ENCODE peak calls at places on chromosome 10, in four cellular contexts. N is PC-3, B is GM23248, V is OCI-LY7. K is an unnamed sample.

GRCh38 chr10:115706482-115707076 is 566.4 kb downstream of the GFRA1 start:
- DNase-seq in N (peak; percentile 35), B (peak; percentile 56), V (peak; percentile 16), K (peak; percentile 12)

GRCh38 chr10:119726291-119727261 is 726 bp downstream of the INPP5F start:
- DNase-seq in N (no peak), B (no peak), V (no peak), K (no peak)

GRCh38 chr10:3926675-3927525 is 141.9 kb upstream of the KLF6 start:
- DNase-seq in N (no peak), B (no peak), V (no peak), K (no peak)

GRCh38 chr10:27157150-27157549 is 2.0 kb downstream of the MASTL start:
- DNase-seq in N (no peak), B (peak; percentile 15), V (no peak), K (no peak)

GRCh38 chr10:106830466-106830865 is 334.0 kb downstream of the SORCS1 start:
- DNase-seq in N (no peak), B (no peak), V (no peak), K (no peak)

GRCh38 chr10:4527281-4527960 is 298.6 kb upstream of the AKR1E2 start:
- DNase-seq in N (peak; percentile 20), B (peak; percentile 71), V (no peak), K (no peak)

GRCh38 chr10:16720812-16721211 is 96.4 kb downstream of the RSU1 start:
- DNase-seq in N (no peak), B (no peak), V (no peak), K (no peak)

GRCh38 chr10:47423476-47423875 is 39.4 kb upstream of the ZNF488 start:
- DNase-seq in N (peak; percentile 67), B (peak; percentile 59), V (no peak), K (no peak)

GRCh38 chr10:116690356-116691078 is 51.8 kb downstream of the HSPA12A start:
- DNase-seq in N (peak; percentile 4), B (no peak), V (no peak), K (no peak)

GRCh38 chr10:114565066-114565465 is 93.0 kb downstream of the ABLIM1 start:
- DNase-seq in N (peak; percentile 27), B (peak; percentile 57), V (no peak), K (no peak)

GRCh38 chr10:80415734-80416281 is 7.5 kb downstream of the PRXL2A start:
- DNase-seq in N (no peak), B (no peak), V (no peak), K (no peak)
- H3K9me2 ChIP-seq in N (no peaks in the 10 kb centered on the region), B (no peaks in the 10 kb centered on the region), V (no peaks in the 10 kb centered on the region), K (no peaks in the 10 kb centered on the region)

DNA sequence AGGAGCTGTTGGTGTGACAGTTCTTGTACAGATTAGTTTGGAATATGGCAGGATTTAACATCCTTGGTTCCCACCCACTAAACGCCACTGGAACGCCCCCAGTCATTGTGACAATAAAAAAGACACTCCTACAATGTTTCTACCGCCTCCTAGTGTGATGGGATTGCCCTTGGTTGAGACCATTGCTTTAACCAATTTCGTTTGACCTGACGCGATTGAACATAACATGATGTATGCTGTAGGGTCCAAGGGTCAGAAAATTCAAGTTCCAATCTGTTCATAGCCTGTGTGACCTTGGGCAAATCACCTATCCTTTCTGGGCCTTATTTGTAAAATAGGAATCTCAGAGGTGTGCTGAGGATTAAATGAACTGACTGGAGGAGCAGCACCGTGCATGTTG is 12.5 kb downstream of the MXI1 start:
- DNase-seq in N (no peak), B (no peak), V (no peak), K (no peak)
- H3K4me1 ChIP-seq in N (no peaks in the 10 kb centered on the region), B (peaks cover 7% of the 10 kb centered on the region), V (peaks cover 24% of the 10 kb centered on the region), K (peaks cover 26% of the 10 kb centered on the region)

GRCh38 chr10:110032801-110033723 is 25.3 kb downstream of the ADD3 start:
- DNase-seq in N (no peak), B (no peak), V (no peak), K (no peak)
- H3K9me2 ChIP-seq in N (no peaks in the 10 kb centered on the region), B (no peaks in the 10 kb centered on the region), V (no peaks in the 10 kb centered on the region), K (no peaks in the 10 kb centered on the region)

DNA sequence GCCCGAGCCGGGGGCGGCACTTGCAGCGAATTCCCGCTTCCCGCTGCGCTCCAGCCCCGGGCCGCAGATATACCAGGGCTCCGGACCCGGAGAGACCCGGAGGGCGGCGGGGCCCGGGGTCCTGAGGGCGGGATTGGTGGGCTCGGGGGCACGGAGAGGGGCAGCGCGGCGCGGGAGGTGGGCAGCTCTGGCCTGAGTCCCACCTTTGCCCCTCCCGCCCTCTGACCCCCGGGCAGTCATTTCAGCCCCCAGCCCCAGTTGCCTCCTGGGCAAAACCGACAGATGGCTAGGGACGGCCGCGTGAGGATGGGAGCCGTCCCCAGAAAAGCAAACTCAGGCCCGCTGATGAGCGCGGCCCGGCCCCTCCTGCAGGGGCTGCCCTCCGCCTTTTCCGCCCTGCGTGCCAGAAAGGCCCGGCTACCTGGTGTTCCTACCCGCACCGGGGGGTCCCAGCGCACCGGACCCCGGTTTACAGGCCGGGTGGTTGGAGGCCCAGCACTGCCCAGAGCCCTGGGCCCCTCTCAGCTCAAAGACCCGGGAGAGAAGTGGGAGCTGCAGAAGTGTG is 56.7 kb downstream of the RBM17 start:
- DNase-seq in N (no peak), B (peak; percentile 23), V (peak; percentile 38), K (no peak)
- H3K4me1 ChIP-seq in N (peaks cover 6% of the 10 kb centered on the region), B (peaks cover 13% of the 10 kb centered on the region), V (peaks cover 28% of the 10 kb centered on the region), K (peaks cover 12% of the 10 kb centered on the region)

DNA sequence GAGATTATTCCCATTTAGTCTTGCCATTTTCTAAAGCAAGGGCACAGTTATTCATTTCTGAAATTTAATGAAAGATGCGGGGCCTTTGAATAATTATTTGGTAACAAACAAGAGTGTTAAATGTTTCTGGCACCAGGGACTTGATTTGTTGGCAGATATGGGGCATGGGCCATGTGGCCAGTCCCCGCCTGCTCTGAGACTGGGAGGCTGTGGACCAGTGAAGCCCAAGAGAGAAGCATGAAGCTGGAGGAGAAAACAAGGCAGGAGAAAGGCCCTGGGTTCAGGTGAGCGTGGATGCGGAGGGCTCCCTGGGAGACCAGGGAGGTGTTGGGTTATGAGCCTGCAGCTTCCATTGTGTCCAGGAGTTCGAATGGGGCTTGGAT is 378.5 kb downstream of the TCERG1L start:
- DNase-seq in N (no peak), B (no peak), V (no peak), K (no peak)
- H3K9me2 ChIP-seq in N (no peaks in the 10 kb centered on the region), B (no peaks in the 10 kb centered on the region), V (no peaks in the 10 kb centered on the region), K (no peaks in the 10 kb centered on the region)

DNA sequence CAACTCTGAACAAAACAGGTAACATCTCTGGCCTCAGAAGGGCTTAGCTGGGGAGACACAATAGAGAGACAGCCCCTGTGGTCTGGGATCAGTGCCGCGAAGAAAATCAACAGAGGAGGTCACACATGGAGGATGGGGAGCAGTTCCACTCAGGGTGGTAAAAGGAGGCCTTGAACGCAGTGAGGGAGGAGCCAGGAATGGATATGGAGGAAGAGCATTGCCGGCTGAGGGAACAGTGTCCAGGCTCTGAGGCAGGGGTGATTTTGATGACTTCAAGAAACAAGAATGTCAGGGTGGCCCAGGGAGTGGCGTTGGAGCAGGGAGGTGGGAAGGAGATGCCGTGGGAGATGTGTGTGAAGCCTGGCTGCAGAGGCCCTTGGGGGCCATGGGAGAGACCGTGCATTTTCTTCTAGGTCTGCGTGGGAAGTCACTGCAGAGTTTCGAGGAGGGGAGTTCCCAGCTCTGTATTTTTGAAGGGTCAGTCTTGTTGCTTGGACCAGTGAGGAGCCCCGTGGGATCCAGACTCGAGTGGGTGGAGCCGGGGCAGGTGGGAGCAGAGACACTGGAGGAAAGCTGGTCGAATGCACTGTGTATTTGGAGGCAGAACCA is 35.7 kb upstream of the SH2D4B start:
- DNase-seq in N (no peak), B (no peak), V (no peak), K (no peak)
- H3K4me1 ChIP-seq in N (no peaks in the 10 kb centered on the region), B (peaks cover 45% of the 10 kb centered on the region), V (no peaks in the 10 kb centered on the region), K (peaks cover 100% of the 10 kb centered on the region)

DNA sequence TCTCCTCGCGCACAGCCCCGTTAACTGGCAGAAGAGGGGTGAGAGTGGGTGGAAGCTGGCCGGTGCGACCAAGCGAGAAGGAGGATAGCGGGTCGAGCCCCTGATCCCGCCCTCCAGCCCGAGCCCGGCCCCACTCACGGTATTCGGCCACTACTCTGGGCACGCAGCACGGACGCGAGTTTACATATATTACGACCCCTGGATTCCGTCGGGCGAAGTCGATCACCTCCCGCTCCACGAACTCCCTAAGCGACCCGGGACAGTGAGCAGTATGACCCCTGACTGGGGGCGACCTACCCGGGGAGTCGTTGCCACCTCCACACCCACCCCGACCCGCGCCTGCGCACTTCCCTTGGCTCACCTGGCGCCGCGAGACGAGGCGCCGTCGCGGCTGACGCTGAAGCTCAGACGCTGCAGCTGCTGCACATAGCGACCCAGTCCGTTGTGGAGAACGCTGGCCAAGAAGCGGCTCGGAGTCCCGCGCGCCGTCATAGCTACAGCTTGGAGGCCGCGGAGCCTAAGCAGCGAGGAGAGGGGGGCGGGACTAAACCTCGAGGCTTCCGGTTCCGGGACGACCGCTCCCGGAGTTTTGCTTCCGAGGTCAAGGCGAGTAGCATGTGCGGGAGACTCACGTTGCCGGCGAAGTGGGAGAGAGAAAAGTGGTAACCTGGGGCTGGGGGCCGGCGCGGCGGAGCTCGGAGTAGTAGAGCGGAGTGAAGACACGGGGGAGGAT is at the start of the genes MRPL43 and TWNK:
- DNase-seq in N (peak; percentile 72), B (peak; percentile 92), V (peak; percentile 84), K (peak; percentile 68)
- H3K9me2 ChIP-seq in N (no peaks in the 10 kb centered on the region), B (no peaks in the 10 kb centered on the region), V (no peaks in the 10 kb centered on the region), K (no peaks in the 10 kb centered on the region)

DNA sequence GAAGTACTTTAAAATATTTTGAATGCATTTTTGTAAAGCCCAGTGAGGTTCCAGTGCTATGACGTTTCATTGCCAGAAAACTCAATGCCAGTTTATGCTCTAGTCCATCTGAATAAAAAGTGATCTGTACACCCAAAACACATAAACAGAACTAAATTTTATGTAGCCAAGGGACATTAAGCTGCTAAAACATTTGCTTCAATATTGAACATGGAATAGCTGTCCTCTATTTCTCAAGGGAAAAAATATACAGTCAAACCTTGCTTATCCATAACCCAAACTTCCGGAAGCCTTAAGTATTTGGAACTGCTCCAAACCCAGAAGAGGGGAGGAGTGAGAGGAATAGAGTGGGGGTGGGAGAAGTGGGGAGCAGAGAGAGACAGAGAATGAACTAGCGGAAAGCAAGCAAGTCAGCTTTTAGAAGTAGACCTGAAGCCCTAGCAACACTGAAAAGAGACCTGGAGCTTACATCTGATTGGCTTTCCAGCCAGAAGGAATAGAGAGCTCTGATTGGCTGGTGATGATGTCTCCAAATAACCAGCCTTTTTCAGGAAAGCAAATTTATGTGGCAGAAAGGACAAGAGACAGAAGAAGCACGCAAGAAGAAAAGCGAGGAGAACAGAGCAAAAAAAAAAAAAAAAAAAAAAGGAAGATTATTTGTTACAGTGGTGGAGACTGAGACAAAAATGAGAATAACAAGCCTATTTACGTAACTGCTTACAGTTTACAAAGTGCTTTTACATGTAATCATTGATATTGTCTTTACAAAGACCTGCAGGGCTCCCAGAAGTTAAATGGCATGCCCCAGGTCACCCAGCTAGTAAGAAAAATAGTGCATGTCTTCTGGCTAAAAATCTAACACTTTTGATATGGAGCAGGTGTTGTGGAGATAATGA is 196.0 kb downstream of the RNLS start:
- DNase-seq in N (no peak), B (peak; percentile 60), V (peak; percentile 91), K (peak; percentile 43)
- H3K4me1 ChIP-seq in N (no peaks in the 10 kb centered on the region), B (peaks cover 10% of the 10 kb centered on the region), V (peaks cover 85% of the 10 kb centered on the region), K (peaks cover 26% of the 10 kb centered on the region)